ENCODE peak calls at places on chromosome 11, in seven cellular contexts. W is mesendoderm, K is IMR-90, G is trophoblast cell, E is mesenchymal stem cell, Z is H9, B is H1. A is an unnamed sample. For H3K4me1, the result is how much of the 10 kb centered on the place peaks cover.

GRCh38 chr11:43868852-43869567 is 11.6 kb upstream of the ALKBH3 start:
- DNase-seq in W (no peak), K (peak), G (no peak), E (peak), Z (no peak), B (no peak), A (no peak)

GRCh38 chr11:122659676-122660571 is 4.4 kb downstream of the UBASH3B start:
- DNase-seq in W (no peak), K (no peak), G (no peak), E (peak), Z (no peak), B (no peak), A (no peak)

GRCh38 chr11:73889019-73889418 is 12.2 kb downstream of the PAAF1 start:
- DNase-seq in W (no peak), K (peak), G (peak), E (no peak), Z (no peak), B (no peak), A (no peak)

GRCh38 chr11:125263268-125263790 is 98.8 kb downstream of the PKNOX2 start:
- DNase-seq in W (peak), K (peak), G (peak), E (peak), Z (peak), B (peak), A (peak)

GRCh38 chr11:118657238-118657637 is 22.2 kb downstream of the TREH start:
- DNase-seq in W (peak), K (no peak), G (no peak), E (no peak), Z (no peak), B (no peak), A (no peak)

GRCh38 chr11:19903620-19904069 is 191.0 kb downstream of the NAV2 start:
- DNase-seq in W (peak), K (peak), G (peak), E (peak), Z (peak), B (peak), A (peak)

GRCh38 chr11:14499178-14499559 is 442 bp downstream of the COPB1 start:
- DNase-seq in W (no peak), K (peak), G (no peak), E (no peak), Z (peak), B (no peak), A (no peak)

GRCh38 chr11:106399075-106399500 is 321.6 kb downstream of the AASDHPPT start:
- DNase-seq in W (no peak), K (peak), G (peak), E (peak), Z (no peak), B (no peak), A (no peak)

GRCh38 chr11:441418-442274 is at the start of gene ANO9:
- DNase-seq in W (peak), K (no peak), G (peak), E (peak), Z (peak), B (peak), A (no peak)

GRCh38 chr11:31802609-31802989 is 8.5 kb downstream of the PAX6 start:
- DNase-seq in W (peak), K (no peak), G (no peak), E (no peak), Z (no peak), B (peak), A (no peak)

GRCh38 chr11:63767415-63768231 is 952 bp downstream of the ZFTA start:
- DNase-seq in W (peak), K (peak), G (peak), E (peak), Z (peak), B (peak), A (peak)

GRCh38 chr11:77800445-77800844 is 20.1 kb downstream of the RSF1 start:
- DNase-seq in W (no peak), K (no peak), G (no peak), E (no peak), Z (no peak), B (no peak), A (no peak)

GRCh38 chr11:9815486-9816136 is 151.7 kb downstream of the SWAP70 start:
- DNase-seq in W (peak), K (peak), G (peak), E (peak), Z (no peak), B (no peak), A (no peak)

GRCh38 chr11:34789196-34789834 is 126.9 kb downstream of the APIP start:
- DNase-seq in W (no peak), K (peak), G (no peak), E (no peak), Z (no peak), B (no peak), A (no peak)

GRCh38 chr11:111736621-111737055 is 29.6 kb downstream of the PPP2R1B start:
- DNase-seq in W (no peak), K (no peak), G (no peak), E (no peak), Z (no peak), B (no peak), A (no peak)

GRCh38 chr11:118705111-118705741 is 25.8 kb upstream of the TREH start:
- DNase-seq in W (no peak), K (no peak), G (no peak), E (no peak), Z (no peak), B (no peak), A (no peak)

GRCh38 chr11:10518891-10519290 is 22.1 kb downstream of the RNF141 start:
- DNase-seq in W (no peak), K (no peak), G (no peak), E (no peak), Z (no peak), B (no peak), A (no peak)

GRCh38 chr11:130422251-130422995 is 6.0 kb downstream of the ADAMTS8 start:
- DNase-seq in W (no peak), K (no peak), G (no peak), E (no peak), Z (no peak), B (no peak), A (no peak)

GRCh38 chr11:1568451-1568911 is 3.6 kb downstream of the DUSP8 start:
- DNase-seq in W (peak), K (no peak), G (no peak), E (no peak), Z (peak), B (peak), A (no peak)

GRCh38 chr11:62501432-62501891 is 45.1 kb downstream of the AHNAK start:
- DNase-seq in W (no peak), K (peak), G (no peak), E (no peak), Z (no peak), B (no peak), A (no peak)

GRCh38 chr11:18457435-18457834 is 1.8 kb downstream of the LDHAL6A start:
- DNase-seq in W (peak), K (no peak), G (no peak), E (no peak), Z (no peak), B (no peak), A (no peak)

GRCh38 chr11:22624742-22625447 is 728 bp downstream of the FANCF start:
- DNase-seq in W (peak), K (peak), G (peak), E (peak), Z (peak), B (peak), A (no peak)

GRCh38 chr11:86551286-86551685 is 121.1 kb downstream of the ME3 start:
- DNase-seq in W (peak), K (peak), G (no peak), E (peak), Z (no peak), B (no peak), A (no peak)

GRCh38 chr11:3107608-3108182 is 50.5 kb upstream of the CARS1 start:
- DNase-seq in W (no peak), K (no peak), G (no peak), E (no peak), Z (peak), B (no peak), A (no peak)

GRCh38 chr11:115676206-115676605 is 172.0 kb upstream of the CADM1 start:
- DNase-seq in W (peak), K (no peak), G (no peak), E (no peak), Z (peak), B (no peak), A (no peak)
- H3K18ac ChIP-seq in W (no peak), K (peak), G (no peak), E (peak), Z (no peak), B (no peak), A (peak)

DNA sequence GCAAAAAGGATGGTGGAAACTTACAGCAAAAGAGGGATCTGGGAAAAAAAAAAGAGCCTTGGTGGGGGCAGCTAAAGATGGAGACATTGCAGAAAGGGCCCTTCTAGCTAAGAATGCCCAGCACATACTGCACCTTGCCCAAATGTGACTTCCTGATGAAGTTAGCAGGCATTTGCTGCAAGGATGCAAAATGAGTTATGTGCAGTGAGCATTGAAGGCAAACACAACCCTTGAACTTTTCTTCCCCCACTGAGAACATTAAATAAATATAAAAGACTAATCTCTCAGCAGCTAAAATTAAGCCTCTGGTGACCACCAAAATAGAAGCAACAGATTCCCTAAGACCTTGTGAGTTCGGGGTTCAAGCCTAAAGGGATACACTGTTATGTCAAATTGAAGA is 129.9 kb downstream of the ARL14EP start:
- DNase-seq in W (no peak), K (no peak), G (no peak), E (no peak), Z (no peak), B (no peak), A (no peak)
- H3K4me1 ChIP-seq in W (under half), K (under half), G (under half), E (under half), Z (under half), B (under half), A (under half)

DNA sequence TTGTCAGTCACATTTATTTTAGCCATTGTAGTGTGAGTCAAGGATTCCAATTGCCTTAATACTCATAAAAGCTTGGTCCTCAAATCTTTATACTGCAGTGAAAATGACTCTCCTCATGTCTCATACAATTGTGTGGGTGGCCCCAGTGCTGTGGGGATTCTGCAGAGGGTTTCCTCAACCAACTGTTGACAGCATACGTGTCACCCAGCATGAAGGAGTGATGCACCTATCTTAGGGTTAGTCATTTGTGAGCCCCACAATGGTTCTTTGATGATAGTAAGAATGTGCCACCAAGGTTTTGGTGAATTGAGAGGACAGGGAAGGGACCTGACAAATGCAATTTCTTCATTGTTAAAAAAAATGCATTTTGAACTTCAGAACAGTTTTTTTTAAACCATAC is 1046.2 kb downstream of the OPCML start:
- DNase-seq in W (no peak), K (no peak), G (no peak), E (no peak), Z (no peak), B (no peak), A (no peak)
- H3K18ac ChIP-seq in W (no peak), K (no peak), G (no peak), E (no peak), Z (no peak), B (no peak), A (no peak)

DNA sequence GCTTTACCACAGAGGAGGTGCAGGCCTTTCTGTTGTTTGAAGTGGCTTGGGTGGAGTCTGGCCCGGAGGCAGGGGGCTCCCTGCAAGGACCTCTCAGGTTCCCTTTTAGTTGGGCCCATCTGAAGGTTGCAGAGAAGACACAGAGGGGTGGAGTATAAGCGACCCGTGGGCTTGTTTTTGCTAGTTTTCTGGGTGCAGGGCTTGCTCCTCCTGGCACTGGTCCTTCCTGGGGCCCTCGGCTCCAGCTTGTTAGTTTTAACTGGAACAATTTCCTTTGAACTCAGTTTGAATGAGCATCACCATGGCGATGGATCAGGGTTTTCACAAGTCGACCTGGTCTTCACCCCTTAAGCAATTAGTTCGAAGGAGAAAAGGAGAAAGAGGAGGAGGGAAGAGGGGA is 28.5 kb upstream of the OAF start:
- DNase-seq in W (no peak), K (no peak), G (no peak), E (no peak), Z (no peak), B (peak), A (no peak)
- H3K4me1 ChIP-seq in W (under half), K (under half), G (under half), E (under half), Z (under half), B (under half), A (half or more)

DNA sequence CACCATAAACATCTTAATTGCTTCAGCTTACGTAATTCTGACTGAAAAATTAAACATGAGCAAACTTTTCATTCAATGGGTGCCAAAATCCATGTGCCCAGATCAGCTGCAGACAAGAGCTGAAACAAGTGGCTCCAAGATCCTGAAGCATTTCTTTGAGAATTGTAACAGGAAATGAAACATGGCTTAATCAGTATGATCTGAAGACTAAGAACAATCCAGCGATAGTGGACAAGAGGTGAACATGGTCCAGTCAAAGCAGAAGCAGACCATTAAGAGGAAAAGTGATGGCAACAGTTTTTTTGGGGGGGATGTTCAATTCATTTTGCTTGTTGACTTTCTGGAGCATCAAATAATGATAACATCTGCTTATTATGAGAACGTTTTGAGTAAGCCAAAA is 1964.5 kb upstream of the RAG2 start:
- DNase-seq in W (no peak), K (no peak), G (no peak), E (no peak), Z (no peak), B (no peak), A (no peak)
- H3K18ac ChIP-seq in W (no peak), K (no peak), G (no peak), E (no peak), Z (no peak), B (no peak), A (no peak)